ENCODE peak calls at places on chromosomes 1 and 21, in six cellular contexts. One of them, this sample, is unnamed.
A peak's percentile ranks its signal among the peaks of the same experiment; 100 is the strongest.

GRCh38 chr1:160004427-160004826 is 27.4 kb downstream of the PIGM start:
- DNase-seq in esophagus muscularis mucosa: no peak
- DNase-seq in B cell: no peak
- DNase-seq in tibial artery: no peak
- DNase-seq in AG10803: no peak
- DNase-seq in type B pancreatic cell: no peak
- DNase-seq in this sample: no peak

GRCh38 chr1:235404190-235404589 is 37.0 kb downstream of the TBCE start:
- DNase-seq in esophagus muscularis mucosa: no peak
- DNase-seq in B cell: no peak
- DNase-seq in tibial artery: no peak
- DNase-seq in AG10803: no peak
- DNase-seq in type B pancreatic cell: no peak
- DNase-seq in this sample: no peak

GRCh38 chr1:198496216-198497143 is 44.0 kb downstream of the ATP6V1G3 start:
- DNase-seq in esophagus muscularis mucosa: no peak
- DNase-seq in B cell: no peak
- DNase-seq in tibial artery: no peak
- DNase-seq in AG10803: peak; percentile 80
- DNase-seq in type B pancreatic cell: no peak
- DNase-seq in this sample: no peak

GRCh38 chr1:61951731-61952585 is 209.7 kb downstream of the PATJ start:
- DNase-seq in esophagus muscularis mucosa: no peak
- DNase-seq in B cell: no peak
- DNase-seq in tibial artery: no peak
- DNase-seq in AG10803: no peak
- DNase-seq in type B pancreatic cell: no peak
- DNase-seq in this sample: no peak

GRCh38 chr1:115545096-115545720 is 96.6 kb upstream of the VANGL1 start:
- DNase-seq in esophagus muscularis mucosa: no peak
- DNase-seq in B cell: no peak
- DNase-seq in tibial artery: no peak
- DNase-seq in AG10803: no peak
- DNase-seq in type B pancreatic cell: no peak
- DNase-seq in this sample: no peak

GRCh38 chr1:33086384-33086850 is 5.5 kb downstream of the AZIN2 start:
- DNase-seq in esophagus muscularis mucosa: peak; percentile 94
- DNase-seq in B cell: peak; percentile 61
- DNase-seq in tibial artery: peak; percentile 79
- DNase-seq in AG10803: peak; percentile 77
- DNase-seq in type B pancreatic cell: no peak
- DNase-seq in this sample: no peak

GRCh38 chr1:48571303-48571987 is 99.4 kb upstream of the SPATA6 start:
- DNase-seq in esophagus muscularis mucosa: no peak
- DNase-seq in B cell: no peak
- DNase-seq in tibial artery: no peak
- DNase-seq in AG10803: no peak
- DNase-seq in type B pancreatic cell: no peak
- DNase-seq in this sample: no peak

GRCh38 chr21:46096596-46096981 is 1.3 kb upstream of the COL6A2 start:
- DNase-seq in esophagus muscularis mucosa: peak; percentile 92
- DNase-seq in B cell: no peak
- DNase-seq in tibial artery: no peak
- DNase-seq in AG10803: no peak
- DNase-seq in type B pancreatic cell: no peak
- DNase-seq in this sample: peak; percentile 73

GRCh38 chr1:194161591-194161990 is 975.2 kb upstream of the B3GALT2 start:
- DNase-seq in esophagus muscularis mucosa: no peak
- DNase-seq in B cell: no peak
- DNase-seq in tibial artery: no peak
- DNase-seq in AG10803: no peak
- DNase-seq in type B pancreatic cell: no peak
- DNase-seq in this sample: no peak

GRCh38 chr1:233443040-233443439 is 115.5 kb downstream of the MAP3K21 start:
- DNase-seq in esophagus muscularis mucosa: no peak
- DNase-seq in B cell: no peak
- DNase-seq in tibial artery: no peak
- DNase-seq in AG10803: no peak
- DNase-seq in type B pancreatic cell: no peak
- DNase-seq in this sample: no peak

GRCh38 chr1:45643978-45644377 is 20.1 kb upstream of the CCDC17 start:
- DNase-seq in esophagus muscularis mucosa: no peak
- DNase-seq in B cell: no peak
- DNase-seq in tibial artery: no peak
- DNase-seq in AG10803: no peak
- DNase-seq in type B pancreatic cell: no peak
- DNase-seq in this sample: no peak

GRCh38 chr1:28458237-28459228 is 47.3 kb upstream of the RCC1 start:
- DNase-seq in esophagus muscularis mucosa: no peak
- DNase-seq in B cell: no peak
- DNase-seq in tibial artery: no peak
- DNase-seq in AG10803: no peak
- DNase-seq in type B pancreatic cell: no peak
- DNase-seq in this sample: no peak

GRCh38 chr1:174534789-174535188 is 87.0 kb downstream of the GPR52 start:
- DNase-seq in esophagus muscularis mucosa: no peak
- DNase-seq in B cell: no peak
- DNase-seq in tibial artery: no peak
- DNase-seq in AG10803: peak; percentile 7
- DNase-seq in type B pancreatic cell: no peak
- DNase-seq in this sample: no peak

GRCh38 chr1:183757061-183757460 is 47.9 kb upstream of the RGL1 start:
- DNase-seq in esophagus muscularis mucosa: no peak
- DNase-seq in B cell: no peak
- DNase-seq in tibial artery: no peak
- DNase-seq in AG10803: peak; percentile 88
- DNase-seq in type B pancreatic cell: no peak
- DNase-seq in this sample: no peak

GRCh38 chr1:192311281-192311680 is 5.5 kb upstream of the RGS21 start:
- DNase-seq in esophagus muscularis mucosa: no peak
- DNase-seq in B cell: no peak
- DNase-seq in tibial artery: no peak
- DNase-seq in AG10803: peak; percentile 3
- DNase-seq in type B pancreatic cell: no peak
- DNase-seq in this sample: no peak

GRCh38 chr1:8127201-8127641 is 101.1 kb upstream of the ERRFI1 start:
- DNase-seq in esophagus muscularis mucosa: no peak
- DNase-seq in B cell: peak; percentile 5
- DNase-seq in tibial artery: peak; percentile 63
- DNase-seq in AG10803: no peak
- DNase-seq in type B pancreatic cell: no peak
- DNase-seq in this sample: no peak

GRCh38 chr1:186617860-186618780 is 62.1 kb downstream of the PTGS2 start:
- DNase-seq in esophagus muscularis mucosa: no peak
- DNase-seq in B cell: peak; percentile 47
- DNase-seq in tibial artery: no peak
- DNase-seq in AG10803: peak; percentile 85
- DNase-seq in type B pancreatic cell: no peak
- DNase-seq in this sample: peak; percentile 73

GRCh38 chr21:39316062-39316461 is 2.6 kb upstream of the BRWD1 start:
- DNase-seq in esophagus muscularis mucosa: no peak
- DNase-seq in B cell: peak; percentile 16
- DNase-seq in tibial artery: no peak
- DNase-seq in AG10803: peak; percentile 20
- DNase-seq in type B pancreatic cell: no peak
- DNase-seq in this sample: no peak

GRCh38 chr1:175810305-175810704 is 66.9 kb upstream of the TNR start:
- DNase-seq in esophagus muscularis mucosa: no peak
- DNase-seq in B cell: no peak
- DNase-seq in tibial artery: no peak
- DNase-seq in AG10803: no peak
- DNase-seq in type B pancreatic cell: no peak
- DNase-seq in this sample: no peak

DNA sequence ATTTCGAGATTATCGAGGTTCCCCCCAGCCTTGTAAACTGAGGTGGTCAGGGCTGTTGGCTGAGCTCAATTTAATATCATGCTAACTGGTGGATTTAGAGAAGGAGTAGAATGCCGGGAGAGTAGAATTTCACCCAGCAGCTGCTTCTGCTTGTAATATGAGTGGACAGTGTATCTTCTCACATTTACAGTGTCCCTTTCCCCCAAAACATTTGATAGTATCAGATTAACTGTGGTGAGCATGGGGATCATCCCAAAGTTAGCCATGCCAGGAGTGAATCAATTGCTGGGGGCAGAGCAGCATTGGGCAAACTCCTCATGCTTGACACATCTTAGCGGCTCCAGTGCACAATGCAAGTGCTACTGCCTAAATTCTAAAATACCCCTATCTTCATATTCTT is 9.2 kb upstream of the PPFIA4 start:
- DNase-seq in esophagus muscularis mucosa: no peak
- DNase-seq in B cell: no peak
- DNase-seq in tibial artery: no peak
- DNase-seq in AG10803: no peak
- DNase-seq in type B pancreatic cell: no peak
- DNase-seq in this sample: no peak
- TF ChIP-seq CTCF in esophagus muscularis mucosa: no peak
- TF ChIP-seq CTCF in B cell: no peak
- TF ChIP-seq CTCF in tibial artery: no peak
- TF ChIP-seq CTCF in AG10803: no peak
- TF ChIP-seq CTCF in type B pancreatic cell: no peak
- TF ChIP-seq CTCF in this sample: no peak

GRCh38 chr1:111813440-111814304 is 58.0 kb downstream of the DDX20 start:
- DNase-seq in esophagus muscularis mucosa: no peak
- DNase-seq in B cell: peak; percentile 24
- DNase-seq in tibial artery: no peak
- DNase-seq in AG10803: no peak
- DNase-seq in type B pancreatic cell: no peak
- DNase-seq in this sample: no peak
- TF ChIP-seq CTCF in esophagus muscularis mucosa: no peak
- TF ChIP-seq CTCF in B cell: no peak
- TF ChIP-seq CTCF in tibial artery: no peak
- TF ChIP-seq CTCF in AG10803: peak; percentile 34
- TF ChIP-seq CTCF in type B pancreatic cell: no peak
- TF ChIP-seq CTCF in this sample: no peak

GRCh38 chr21:42101246-42101645 is 30.1 kb downstream of the UMODL1 start:
- DNase-seq in esophagus muscularis mucosa: no peak
- DNase-seq in B cell: no peak
- DNase-seq in tibial artery: no peak
- DNase-seq in AG10803: no peak
- DNase-seq in type B pancreatic cell: no peak
- DNase-seq in this sample: no peak
- TF ChIP-seq CTCF in esophagus muscularis mucosa: no peak
- TF ChIP-seq CTCF in B cell: no peak
- TF ChIP-seq CTCF in tibial artery: no peak
- TF ChIP-seq CTCF in AG10803: no peak
- TF ChIP-seq CTCF in type B pancreatic cell: no peak
- TF ChIP-seq CTCF in this sample: no peak

DNA sequence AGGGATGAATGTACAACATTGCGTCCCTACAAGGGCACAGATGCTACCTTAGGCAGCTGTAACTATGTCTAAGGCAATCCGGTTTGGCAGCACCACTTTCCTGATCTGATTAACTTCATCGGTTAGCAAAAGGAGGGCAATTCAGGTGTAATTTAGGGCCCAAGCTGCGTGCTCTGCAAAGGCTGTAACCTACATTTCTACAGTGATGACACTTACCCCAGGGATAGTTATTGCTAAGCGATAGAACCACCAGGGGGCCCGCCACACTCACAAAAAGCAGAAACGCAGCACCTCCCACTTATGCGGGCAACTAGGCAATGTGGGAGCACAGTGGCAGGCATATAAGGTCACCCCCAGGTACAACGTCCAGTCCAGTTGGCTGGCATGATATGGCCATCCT is 113.5 kb downstream of the GDAP2 start:
- DNase-seq in esophagus muscularis mucosa: no peak
- DNase-seq in B cell: no peak
- DNase-seq in tibial artery: no peak
- DNase-seq in AG10803: no peak
- DNase-seq in type B pancreatic cell: no peak
- DNase-seq in this sample: no peak
- TF ChIP-seq CTCF in esophagus muscularis mucosa: peak; percentile 19
- TF ChIP-seq CTCF in B cell: no peak
- TF ChIP-seq CTCF in tibial artery: no peak
- TF ChIP-seq CTCF in AG10803: no peak
- TF ChIP-seq CTCF in type B pancreatic cell: no peak
- TF ChIP-seq CTCF in this sample: no peak

DNA sequence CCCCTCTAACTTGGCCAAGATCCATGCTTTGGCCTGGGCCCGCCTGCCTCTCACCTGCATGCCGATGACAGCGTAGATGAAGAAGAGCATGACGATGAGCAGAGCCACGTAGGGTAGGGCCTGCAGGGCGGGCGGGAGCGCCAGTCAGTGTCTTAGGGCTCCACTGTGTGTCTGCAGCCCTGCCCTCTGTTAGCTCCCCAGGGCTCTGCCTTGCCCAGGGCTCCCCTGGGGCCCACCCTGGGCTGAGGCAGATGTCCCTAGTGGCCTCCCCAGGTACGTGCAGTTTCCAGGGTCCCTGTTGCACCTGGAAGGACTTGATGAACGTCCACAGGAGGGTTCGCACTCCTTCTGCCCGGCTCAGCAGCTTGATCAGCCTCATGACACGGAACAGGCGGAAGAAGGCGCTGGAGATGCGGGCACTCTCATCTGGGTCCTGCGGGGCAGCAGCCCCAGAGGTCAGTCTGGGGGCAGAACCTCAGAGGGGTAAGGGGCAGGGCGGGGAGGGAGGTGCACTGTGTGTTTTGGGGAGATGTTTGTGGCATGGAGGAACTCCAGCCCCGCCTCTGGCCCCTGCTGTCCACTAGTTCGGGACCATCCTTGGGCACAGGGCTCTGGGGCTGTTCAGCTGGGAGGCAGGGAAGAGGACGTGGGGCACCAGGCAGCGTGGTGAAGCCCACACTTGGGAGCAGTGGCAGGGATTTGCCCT is 29.8 kb upstream of the KIF21B start:
- DNase-seq in esophagus muscularis mucosa: no peak
- DNase-seq in B cell: peak; percentile 17
- DNase-seq in tibial artery: no peak
- DNase-seq in AG10803: no peak
- DNase-seq in type B pancreatic cell: no peak
- DNase-seq in this sample: no peak
- TF ChIP-seq CTCF in esophagus muscularis mucosa: no peak
- TF ChIP-seq CTCF in B cell: no peak
- TF ChIP-seq CTCF in tibial artery: no peak
- TF ChIP-seq CTCF in AG10803: no peak
- TF ChIP-seq CTCF in type B pancreatic cell: no peak
- TF ChIP-seq CTCF in this sample: no peak

GRCh38 chr1:98054367-98054701 is 133.5 kb upstream of the DPYD start:
- DNase-seq in esophagus muscularis mucosa: no peak
- DNase-seq in B cell: no peak
- DNase-seq in tibial artery: no peak
- DNase-seq in AG10803: no peak
- DNase-seq in type B pancreatic cell: no peak
- DNase-seq in this sample: no peak
- TF ChIP-seq CTCF in esophagus muscularis mucosa: no peak
- TF ChIP-seq CTCF in B cell: peak; percentile 35
- TF ChIP-seq CTCF in tibial artery: no peak
- TF ChIP-seq CTCF in AG10803: no peak
- TF ChIP-seq CTCF in type B pancreatic cell: peak; percentile 20
- TF ChIP-seq CTCF in this sample: no peak

GRCh38 chr1:156608981-156609380 is 7.7 kb upstream of the GPATCH4 start:
- DNase-seq in esophagus muscularis mucosa: no peak
- DNase-seq in B cell: peak; percentile 74
- DNase-seq in tibial artery: no peak
- DNase-seq in AG10803: no peak
- DNase-seq in type B pancreatic cell: no peak
- DNase-seq in this sample: no peak
- TF ChIP-seq CTCF in esophagus muscularis mucosa: peak; percentile 15
- TF ChIP-seq CTCF in B cell: peak; percentile 80
- TF ChIP-seq CTCF in tibial artery: no peak
- TF ChIP-seq CTCF in AG10803: peak; percentile 51
- TF ChIP-seq CTCF in type B pancreatic cell: peak; percentile 77
- TF ChIP-seq CTCF in this sample: no peak

GRCh38 chr1:207863893-207864535 is 46.9 kb downstream of the CD34 start:
- DNase-seq in esophagus muscularis mucosa: no peak
- DNase-seq in B cell: peak; percentile 59
- DNase-seq in tibial artery: no peak
- DNase-seq in AG10803: no peak
- DNase-seq in type B pancreatic cell: no peak
- DNase-seq in this sample: peak; percentile 59
- TF ChIP-seq CTCF in esophagus muscularis mucosa: no peak
- TF ChIP-seq CTCF in B cell: no peak
- TF ChIP-seq CTCF in tibial artery: no peak
- TF ChIP-seq CTCF in AG10803: no peak
- TF ChIP-seq CTCF in type B pancreatic cell: no peak
- TF ChIP-seq CTCF in this sample: no peak